ENCODE peak calls at places on chromosome 17, in seven cellular contexts. G is IMR-90, H is mesendoderm, A is mesenchymal stem cell, C is H9, S is H1, I is trophoblast cell. K is an unnamed sample.

GRCh38 chr17:52604105-52604504 is 445.6 kb upstream of the CA10 start:
- DNase-seq in A (no peak), H (no peak), I (no peak), S (no peak), G (no peak), C (no peak), K (no peak)

GRCh38 chr17:77933777-77934398 is 24.6 kb upstream of the TNRC6C start:
- DNase-seq in S (no peak), H (no peak), A (no peak), I (no peak), C (peak; percentile 52), G (no peak), K (no peak)

GRCh38 chr17:292016-292415 is 60.6 kb downstream of the RPH3AL start:
- DNase-seq in A (no peak), I (no peak), H (no peak), S (no peak), G (no peak), C (no peak), K (no peak)

GRCh38 chr17:40309031-40309937 is at the start of gene RARA:
- DNase-seq in S (no peak), H (peak; percentile 90), G (no peak), A (peak; percentile 74), I (no peak), C (peak; percentile 93), K (no peak)

GRCh38 chr17:17497065-17497844 is 1.1 kb upstream of the RASD1 start:
- DNase-seq in C (peak; percentile 29), I (no peak), S (no peak), A (no peak), H (no peak), G (no peak), K (no peak)

GRCh38 chr17:29345066-29345465 is 45.1 kb upstream of the TAOK1 start:
- DNase-seq in I (peak; percentile 61), C (no peak), S (no peak), G (no peak), H (no peak), A (no peak), K (no peak)

GRCh38 chr17:79220715-79221291 is 146.2 kb downstream of the ENGASE start:
- DNase-seq in A (no peak), I (no peak), S (no peak), G (no peak), H (peak; percentile 58), C (peak; percentile 88), K (peak; percentile 53)

GRCh38 chr17:16934133-16934795 is 37.7 kb downstream of the TNFRSF13B start:
- DNase-seq in G (no peak), H (no peak), A (no peak), I (no peak), S (no peak), C (no peak), K (no peak)

GRCh38 chr17:67056746-67057490 is 12.6 kb downstream of the CACNG1 start:
- DNase-seq in A (no peak), H (no peak), S (no peak), G (no peak), C (peak; percentile 20), I (no peak), K (no peak)

GRCh38 chr17:32281011-32281451 is 15.4 kb downstream of the RHBDL3 start:
- DNase-seq in A (no peak), S (no peak), G (no peak), H (no peak), I (no peak), C (no peak), K (peak; percentile 50)

GRCh38 chr17:45248132-45248936 is 13.6 kb downstream of the SPATA32 start:
- DNase-seq in A (no peak), H (peak; percentile 81), G (no peak), C (peak; percentile 91), I (peak; percentile 40), S (no peak), K (peak; percentile 47)

GRCh38 chr17:42421479-42422332 is 1.4 kb downstream of the CAVIN1 start:
- DNase-seq in I (peak; percentile 41), S (no peak), H (no peak), G (peak; percentile 81), C (peak; percentile 57), A (peak; percentile 68), K (no peak)

GRCh38 chr17:63998050-63998720 is at the start of gene PRR29:
- DNase-seq in S (no peak), I (peak; percentile 44), C (peak; percentile 92), A (peak; percentile 74), G (peak; percentile 31), H (peak; percentile 85), K (peak; percentile 79)

GRCh38 chr17:41957058-41957868 is 9.3 kb upstream of the CNP start:
- DNase-seq in H (peak; percentile 75), A (peak; percentile 72), C (peak; percentile 61), I (no peak), S (no peak), G (peak; percentile 32), K (no peak)

GRCh38 chr17:19766016-19766415 is 17.9 kb upstream of the ALDH3A1 start:
- DNase-seq in I (no peak), G (no peak), H (no peak), C (no peak), A (no peak), S (no peak), K (no peak)

GRCh38 chr17:4586043-4586442 is 1.7 kb downstream of the SMTNL2 start:
- DNase-seq in I (no peak), C (no peak), S (no peak), A (no peak), G (no peak), H (no peak), K (no peak)

GRCh38 chr17:4587195-4587594 is 2.9 kb downstream of the SMTNL2 start:
- DNase-seq in S (no peak), I (no peak), C (no peak), G (no peak), H (no peak), A (no peak), K (no peak)

GRCh38 chr17:4588862-4589625 is 4.7 kb downstream of the SMTNL2 start:
- DNase-seq in G (no peak), C (no peak), H (no peak), A (no peak), S (no peak), I (no peak), K (no peak)

GRCh38 chr17:4588391-4588790 is 4.1 kb downstream of the SMTNL2 start:
- DNase-seq in H (no peak), G (no peak), S (no peak), I (no peak), A (no peak), C (no peak), K (no peak)

DNA sequence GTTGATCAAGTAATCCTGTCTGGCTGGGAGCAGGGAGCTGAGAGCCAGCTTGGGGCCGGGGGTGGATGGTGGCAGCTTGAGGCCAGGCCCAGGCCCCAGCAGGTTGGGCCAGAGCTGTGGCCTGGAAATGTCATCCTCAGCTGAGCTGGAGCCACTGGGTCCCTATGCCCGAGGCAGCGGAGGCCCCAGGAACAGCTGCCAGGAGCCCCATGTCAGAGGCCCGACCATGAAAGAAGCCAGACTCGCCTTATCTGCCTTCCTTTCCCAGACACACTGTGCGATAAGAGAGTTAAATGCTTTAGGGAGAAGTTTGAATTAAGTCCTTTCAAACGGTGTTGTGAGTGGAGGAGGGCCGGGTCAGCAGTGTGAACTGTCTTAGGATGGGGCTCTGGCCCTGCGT is 3.5 kb downstream of the SMTNL2 start:
- DNase-seq in A (peak; percentile 24), S (no peak), I (no peak), C (no peak), H (peak; percentile 54), G (no peak), K (no peak)
- H2BK5ac ChIP-seq in A (no peak overlapping the region), S (no peak overlapping the region), I (peak overlapping the region; percentile 92), C (no peak overlapping the region), H (no peak overlapping the region), G (no peak overlapping the region), K (no peak overlapping the region)

DNA sequence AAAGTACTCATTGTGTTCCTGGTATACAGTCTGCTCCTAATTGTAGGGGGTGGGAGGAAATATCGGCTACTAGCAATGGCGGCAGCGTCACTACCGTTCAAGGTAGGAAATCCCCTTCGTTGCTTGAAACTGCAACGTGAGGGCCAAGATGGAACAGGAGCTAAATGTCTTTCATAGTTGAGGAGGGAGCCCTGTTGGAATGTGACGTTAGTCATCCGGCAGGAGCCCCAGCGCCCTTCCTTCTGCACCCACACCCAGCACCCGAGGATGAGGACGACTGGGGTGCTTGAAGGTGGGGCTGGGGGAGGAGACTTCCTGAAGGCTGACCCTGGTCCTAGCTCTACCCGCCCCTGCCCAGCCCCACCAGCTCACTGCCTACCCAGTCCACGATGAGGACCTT is 11.7 kb downstream of the G6PC3 start:
- DNase-seq in A (no peak), S (no peak), H (no peak), G (no peak), I (no peak), C (no peak), K (no peak)
- H2BK5ac ChIP-seq in A (no peak overlapping the region), S (no peak overlapping the region), H (no peak overlapping the region), G (no peak overlapping the region), I (no peak overlapping the region), C (no peak overlapping the region), K (no peak overlapping the region)

GRCh38 chr17:27818311-27819170 is 18.2 kb upstream of the NOS2 start:
- DNase-seq in S (no peak), G (no peak), C (no peak), H (no peak), I (no peak), A (no peak), K (no peak)

GRCh38 chr17:27817731-27818130 is 17.4 kb upstream of the NOS2 start:
- DNase-seq in A (no peak), C (no peak), G (peak; percentile 7), H (no peak), I (no peak), S (no peak), K (no peak)

GRCh38 chr17:27819171-27819544 is 18.8 kb upstream of the NOS2 start:
- DNase-seq in I (no peak), A (no peak), H (no peak), S (no peak), C (no peak), G (no peak), K (no peak)

GRCh38 chr17:27821318-27821717 is 21.0 kb upstream of the NOS2 start:
- DNase-seq in H (no peak), C (no peak), I (no peak), S (no peak), G (no peak), A (no peak), K (no peak)

DNA sequence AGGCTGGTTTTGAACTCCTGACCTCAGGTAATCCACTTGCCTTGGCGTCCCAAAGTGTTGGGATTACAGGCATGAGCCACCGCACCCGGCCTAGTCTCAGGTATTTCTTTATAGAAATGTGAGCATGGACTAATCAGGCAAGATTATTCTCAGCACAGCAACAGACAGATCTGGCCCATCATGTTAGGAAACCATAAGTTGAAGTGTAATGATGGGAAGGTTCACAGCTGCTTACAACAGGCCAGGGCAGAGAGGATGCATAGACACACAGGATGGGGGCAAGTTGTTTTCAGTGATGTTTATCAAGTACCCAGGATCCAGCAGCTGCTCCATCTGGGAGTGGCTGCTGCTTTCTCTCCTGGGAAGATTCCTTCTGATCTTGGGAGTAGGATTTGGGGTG is 16.6 kb upstream of the NOS2 start:
- DNase-seq in C (no peak), A (no peak), S (no peak), G (no peak), H (no peak), I (peak; percentile 68), K (no peak)
- H2BK5ac ChIP-seq in C (no peak overlapping the region), A (no peak overlapping the region), S (no peak overlapping the region), G (no peak overlapping the region), H (no peak overlapping the region), I (no peak overlapping the region), K (no peak overlapping the region)

GRCh38 chr17:59311051-59311468 is 20.4 kb upstream of the YPEL2 start:
- DNase-seq in G (peak; percentile 49), A (peak; percentile 74), C (peak; percentile 57), I (peak; percentile 47), S (no peak), H (peak; percentile 70), K (peak; percentile 57)
- H2BK5ac ChIP-seq in G (no peak overlapping the region), A (no peak overlapping the region), C (no peak overlapping the region), I (no peak overlapping the region), S (no peak overlapping the region), H (no peak overlapping the region), K (no peak overlapping the region)

GRCh38 chr17:27824176-27824575 is 23.8 kb upstream of the NOS2 start:
- DNase-seq in A (no peak), G (no peak), I (no peak), S (no peak), C (no peak), H (no peak), K (no peak)
- H2BK5ac ChIP-seq in A (no peak overlapping the region), G (no peak overlapping the region), I (no peak overlapping the region), S (no peak overlapping the region), C (no peak overlapping the region), H (no peak overlapping the region), K (no peak overlapping the region)